ENCODE peak calls at places on chromosomes 13 and 19, in seven cellular contexts. One of them, this sample, is unnamed.

GRCh38 chr19:14116525-14116917 is 1.0 kb downstream of the PRKACA start:
- DNase-seq in thoracic aorta: no peak
- DNase-seq in fibroblast of villous mesenchyme: no peak
- DNase-seq in breast epithelium: no peak
- DNase-seq in spleen: no peak
- DNase-seq in GM23338: no peak
- DNase-seq in HFF-Myc: no peak
- DNase-seq in this sample: no peak

GRCh38 chr13:37870895-37871550 is 1.5 kb upstream of the TRPC4 start:
- DNase-seq in thoracic aorta: no peak
- DNase-seq in fibroblast of villous mesenchyme: peak
- DNase-seq in spleen: no peak
- DNase-seq in HFF-Myc: peak
- DNase-seq in breast epithelium: no peak
- DNase-seq in GM23338: peak
- DNase-seq in this sample: no peak

GRCh38 chr19:20471441-20471840 is 94.1 kb downstream of the ZNF737 start:
- DNase-seq in GM23338: no peak
- DNase-seq in HFF-Myc: no peak
- DNase-seq in breast epithelium: no peak
- DNase-seq in thoracic aorta: no peak
- DNase-seq in spleen: no peak
- DNase-seq in fibroblast of villous mesenchyme: no peak
- DNase-seq in this sample: no peak

GRCh38 chr13:37657134-37657533 is 58.6 kb upstream of the POSTN start:
- DNase-seq in fibroblast of villous mesenchyme: peak
- DNase-seq in GM23338: no peak
- DNase-seq in thoracic aorta: no peak
- DNase-seq in spleen: no peak
- DNase-seq in breast epithelium: no peak
- DNase-seq in HFF-Myc: no peak
- DNase-seq in this sample: no peak

GRCh38 chr19:10672529-10673150 is 18.5 kb downstream of the ILF3 start:
- DNase-seq in HFF-Myc: no peak
- DNase-seq in GM23338: no peak
- DNase-seq in spleen: no peak
- DNase-seq in thoracic aorta: no peak
- DNase-seq in fibroblast of villous mesenchyme: peak
- DNase-seq in breast epithelium: no peak
- DNase-seq in this sample: no peak

GRCh38 chr13:23579886-23580706 is 9.9 kb downstream of the TNFRSF19 start:
- DNase-seq in thoracic aorta: no peak
- DNase-seq in GM23338: peak
- DNase-seq in breast epithelium: no peak
- DNase-seq in spleen: no peak
- DNase-seq in fibroblast of villous mesenchyme: peak
- DNase-seq in HFF-Myc: no peak
- DNase-seq in this sample: no peak

GRCh38 chr19:24078688-24079087 is 8.3 kb upstream of the ZNF254 start:
- DNase-seq in HFF-Myc: no peak
- DNase-seq in GM23338: peak
- DNase-seq in fibroblast of villous mesenchyme: no peak
- DNase-seq in thoracic aorta: no peak
- DNase-seq in breast epithelium: no peak
- DNase-seq in spleen: no peak
- DNase-seq in this sample: no peak

GRCh38 chr19:919157-920050 is 2.3 kb downstream of the KISS1R start:
- DNase-seq in HFF-Myc: no peak
- DNase-seq in thoracic aorta: no peak
- DNase-seq in spleen: peak
- DNase-seq in GM23338: peak
- DNase-seq in breast epithelium: no peak
- DNase-seq in fibroblast of villous mesenchyme: no peak
- DNase-seq in this sample: no peak

GRCh38 chr19:55720214-55720746 is 17.9 kb downstream of the NLRP9 start:
- DNase-seq in breast epithelium: no peak
- DNase-seq in spleen: no peak
- DNase-seq in thoracic aorta: no peak
- DNase-seq in HFF-Myc: no peak
- DNase-seq in GM23338: no peak
- DNase-seq in fibroblast of villous mesenchyme: no peak
- DNase-seq in this sample: no peak

GRCh38 chr19:5891938-5892771 is 11.4 kb downstream of the NDUFA11 start:
- DNase-seq in HFF-Myc: no peak
- DNase-seq in spleen: no peak
- DNase-seq in GM23338: peak
- DNase-seq in fibroblast of villous mesenchyme: peak
- DNase-seq in thoracic aorta: no peak
- DNase-seq in breast epithelium: no peak
- DNase-seq in this sample: peak

GRCh38 chr13:42474954-42475353 is 99.0 kb upstream of the TNFSF11 start:
- DNase-seq in breast epithelium: no peak
- DNase-seq in thoracic aorta: no peak
- DNase-seq in spleen: no peak
- DNase-seq in GM23338: no peak
- DNase-seq in fibroblast of villous mesenchyme: peak
- DNase-seq in HFF-Myc: no peak
- DNase-seq in this sample: no peak

GRCh38 chr19:40234429-40235237 is 8.1 kb upstream of the CCNP start:
- DNase-seq in GM23338: no peak
- DNase-seq in HFF-Myc: no peak
- DNase-seq in thoracic aorta: no peak
- DNase-seq in spleen: no peak
- DNase-seq in fibroblast of villous mesenchyme: no peak
- DNase-seq in breast epithelium: no peak
- DNase-seq in this sample: no peak

GRCh38 chr19:55459950-55460657 is 1.3 kb downstream of the ISOC2 start:
- DNase-seq in breast epithelium: no peak
- DNase-seq in spleen: no peak
- DNase-seq in HFF-Myc: no peak
- DNase-seq in GM23338: no peak
- DNase-seq in thoracic aorta: no peak
- DNase-seq in fibroblast of villous mesenchyme: peak
- DNase-seq in this sample: no peak

GRCh38 chr13:75796825-75797224 is 160.7 kb downstream of the LMO7 start:
- DNase-seq in fibroblast of villous mesenchyme: no peak
- DNase-seq in spleen: no peak
- DNase-seq in breast epithelium: no peak
- DNase-seq in HFF-Myc: no peak
- DNase-seq in thoracic aorta: no peak
- DNase-seq in GM23338: no peak
- DNase-seq in this sample: no peak

GRCh38 chr19:39832341-39833083 is 1.4 kb downstream of the DYRK1B start:
- DNase-seq in spleen: no peak
- DNase-seq in HFF-Myc: no peak
- DNase-seq in fibroblast of villous mesenchyme: no peak
- DNase-seq in thoracic aorta: no peak
- DNase-seq in GM23338: no peak
- DNase-seq in breast epithelium: no peak
- DNase-seq in this sample: no peak

GRCh38 chr13:105732946-105733529 is 802.4 kb downstream of the EFNB2 start:
- DNase-seq in HFF-Myc: no peak
- DNase-seq in spleen: no peak
- DNase-seq in GM23338: no peak
- DNase-seq in fibroblast of villous mesenchyme: no peak
- DNase-seq in breast epithelium: no peak
- DNase-seq in thoracic aorta: no peak
- DNase-seq in this sample: no peak
- TF ChIP-seq CTCF in HFF-Myc: no peak
- TF ChIP-seq CTCF in spleen: no peak
- TF ChIP-seq CTCF in GM23338: no peak
- TF ChIP-seq CTCF in fibroblast of villous mesenchyme: no peak
- TF ChIP-seq CTCF in breast epithelium: no peak
- TF ChIP-seq CTCF in thoracic aorta: no peak
- TF ChIP-seq CTCF in this sample: no peak

DNA sequence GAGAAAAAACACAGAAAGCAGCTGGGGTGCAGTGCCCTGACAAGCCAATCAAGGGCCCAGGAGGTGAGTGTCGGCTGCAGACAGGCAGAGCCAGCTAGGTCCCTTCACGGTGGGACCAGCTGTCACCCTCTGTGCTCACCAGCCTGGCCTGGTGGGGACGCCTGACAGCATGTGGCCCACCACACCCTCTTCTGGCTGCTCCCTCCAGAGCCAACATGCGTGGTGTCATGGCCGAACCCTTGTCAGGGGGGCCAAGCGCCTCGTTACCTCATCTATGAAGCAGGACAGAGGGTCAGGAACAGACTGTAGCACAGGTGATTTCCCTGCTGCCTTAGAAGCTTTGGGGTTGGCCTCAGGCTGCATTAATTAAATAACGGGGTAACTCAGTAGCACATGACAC is 40.0 kb upstream of the ISYNA1 start:
- DNase-seq in breast epithelium: no peak
- DNase-seq in thoracic aorta: no peak
- DNase-seq in HFF-Myc: no peak
- DNase-seq in fibroblast of villous mesenchyme: no peak
- DNase-seq in GM23338: no peak
- DNase-seq in spleen: peak
- DNase-seq in this sample: no peak
- TF ChIP-seq CTCF in breast epithelium: no peak
- TF ChIP-seq CTCF in thoracic aorta: no peak
- TF ChIP-seq CTCF in HFF-Myc: no peak
- TF ChIP-seq CTCF in fibroblast of villous mesenchyme: no peak
- TF ChIP-seq CTCF in GM23338: no peak
- TF ChIP-seq CTCF in spleen: no peak
- TF ChIP-seq CTCF in this sample: no peak

GRCh38 chr13:109787135-109787954 is 962 bp upstream of the IRS2 start:
- DNase-seq in thoracic aorta: no peak
- DNase-seq in spleen: peak
- DNase-seq in fibroblast of villous mesenchyme: peak
- DNase-seq in GM23338: peak
- DNase-seq in HFF-Myc: no peak
- DNase-seq in breast epithelium: peak
- DNase-seq in this sample: peak
- TF ChIP-seq CTCF in thoracic aorta: no peak
- TF ChIP-seq CTCF in spleen: no peak
- TF ChIP-seq CTCF in fibroblast of villous mesenchyme: no peak
- TF ChIP-seq CTCF in GM23338: no peak
- TF ChIP-seq CTCF in HFF-Myc: no peak
- TF ChIP-seq CTCF in breast epithelium: no peak
- TF ChIP-seq CTCF in this sample: no peak

GRCh38 chr19:16325671-16326400 is 1.2 kb downstream of the KLF2 start:
- DNase-seq in thoracic aorta: no peak
- DNase-seq in GM23338: peak
- DNase-seq in breast epithelium: no peak
- DNase-seq in HFF-Myc: no peak
- DNase-seq in fibroblast of villous mesenchyme: no peak
- DNase-seq in spleen: peak
- DNase-seq in this sample: peak

GRCh38 chr19:16324064-16324383 is 602 bp upstream of the KLF2 start:
- DNase-seq in breast epithelium: no peak
- DNase-seq in fibroblast of villous mesenchyme: no peak
- DNase-seq in thoracic aorta: no peak
- DNase-seq in spleen: no peak
- DNase-seq in HFF-Myc: no peak
- DNase-seq in GM23338: no peak
- DNase-seq in this sample: no peak

GRCh38 chr19:16324384-16325160 is at the start of gene KLF2:
- DNase-seq in GM23338: peak
- DNase-seq in spleen: peak
- DNase-seq in HFF-Myc: no peak
- DNase-seq in fibroblast of villous mesenchyme: peak
- DNase-seq in breast epithelium: peak
- DNase-seq in thoracic aorta: peak
- DNase-seq in this sample: peak

GRCh38 chr19:16326401-16327130 is 1.9 kb downstream of the KLF2 start:
- DNase-seq in GM23338: peak
- DNase-seq in fibroblast of villous mesenchyme: no peak
- DNase-seq in spleen: peak
- DNase-seq in HFF-Myc: no peak
- DNase-seq in thoracic aorta: no peak
- DNase-seq in breast epithelium: no peak
- DNase-seq in this sample: peak

GRCh38 chr19:16325161-16325527 is 518 bp downstream of the KLF2 start:
- DNase-seq in breast epithelium: no peak
- DNase-seq in HFF-Myc: no peak
- DNase-seq in GM23338: peak
- DNase-seq in spleen: peak
- DNase-seq in fibroblast of villous mesenchyme: no peak
- DNase-seq in thoracic aorta: no peak
- DNase-seq in this sample: peak
- TF ChIP-seq CTCF in breast epithelium: no peak
- TF ChIP-seq CTCF in HFF-Myc: no peak
- TF ChIP-seq CTCF in GM23338: peak
- TF ChIP-seq CTCF in spleen: no peak
- TF ChIP-seq CTCF in fibroblast of villous mesenchyme: peak
- TF ChIP-seq CTCF in thoracic aorta: no peak
- TF ChIP-seq CTCF in this sample: no peak

GRCh38 chr13:30802953-30803478 is 67.7 kb downstream of the ALOX5AP start:
- DNase-seq in thoracic aorta: peak
- DNase-seq in fibroblast of villous mesenchyme: peak
- DNase-seq in GM23338: peak
- DNase-seq in HFF-Myc: peak
- DNase-seq in spleen: peak
- DNase-seq in breast epithelium: peak
- DNase-seq in this sample: peak

GRCh38 chr13:30805603-30806011 is 70.3 kb downstream of the ALOX5AP start:
- DNase-seq in fibroblast of villous mesenchyme: no peak
- DNase-seq in thoracic aorta: no peak
- DNase-seq in breast epithelium: peak
- DNase-seq in HFF-Myc: no peak
- DNase-seq in spleen: no peak
- DNase-seq in GM23338: peak
- DNase-seq in this sample: peak

GRCh38 chr13:30803791-30804190 is 68.4 kb downstream of the ALOX5AP start:
- DNase-seq in spleen: no peak
- DNase-seq in thoracic aorta: no peak
- DNase-seq in HFF-Myc: no peak
- DNase-seq in breast epithelium: no peak
- DNase-seq in GM23338: no peak
- DNase-seq in fibroblast of villous mesenchyme: no peak
- DNase-seq in this sample: no peak

GRCh38 chr13:30805132-30805537 is 69.8 kb downstream of the ALOX5AP start:
- DNase-seq in spleen: no peak
- DNase-seq in thoracic aorta: no peak
- DNase-seq in HFF-Myc: no peak
- DNase-seq in breast epithelium: no peak
- DNase-seq in GM23338: no peak
- DNase-seq in fibroblast of villous mesenchyme: no peak
- DNase-seq in this sample: no peak

DNA sequence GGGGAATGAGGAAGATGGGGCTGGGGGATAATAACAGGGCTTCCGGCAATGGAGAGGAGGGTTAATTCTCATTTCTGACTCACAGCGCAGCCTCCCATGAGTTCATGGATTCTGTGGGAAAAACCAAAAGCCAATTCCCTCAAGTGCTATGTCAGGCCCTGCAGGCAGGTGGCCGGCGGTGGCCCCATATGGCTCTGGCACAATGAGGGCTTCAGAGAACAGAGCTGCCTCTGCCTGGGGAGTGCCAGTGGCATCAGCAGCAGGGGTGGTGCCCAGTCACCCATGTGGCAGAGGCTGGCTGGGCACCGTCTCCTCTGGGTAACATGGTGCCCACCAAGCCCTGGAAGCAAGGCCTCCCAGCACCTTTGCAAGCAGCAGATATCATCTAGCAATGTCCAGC is 69.1 kb downstream of the ALOX5AP start:
- DNase-seq in GM23338: peak
- DNase-seq in thoracic aorta: no peak
- DNase-seq in spleen: no peak
- DNase-seq in fibroblast of villous mesenchyme: no peak
- DNase-seq in breast epithelium: no peak
- DNase-seq in HFF-Myc: no peak
- DNase-seq in this sample: no peak
- TF ChIP-seq CTCF in GM23338: peak
- TF ChIP-seq CTCF in thoracic aorta: no peak
- TF ChIP-seq CTCF in spleen: no peak
- TF ChIP-seq CTCF in fibroblast of villous mesenchyme: peak
- TF ChIP-seq CTCF in breast epithelium: no peak
- TF ChIP-seq CTCF in HFF-Myc: peak
- TF ChIP-seq CTCF in this sample: no peak